ENCODE peak calls at places on chromosome 19, in six cellular contexts. Z is fibroblast of mammary gland, O is mucosa of descending colon, S is fibroblast of villous mesenchyme, T is lung, F is heart right ventricle. Y is an unnamed sample.

GRCh38 chr19:33251526-33252090 is 26.0 kb upstream of the SLC7A10 start:
- DNase-seq in F (no peak), Z (no peak), T (no peak), S (no peak), O (no peak), Y (no peak)

GRCh38 chr19:12034196-12034595 is 1.3 kb downstream of the ZNF433 start:
- DNase-seq in S (no peak), Z (no peak), O (no peak), T (no peak), F (no peak), Y (no peak)

GRCh38 chr19:1102407-1103106 is 1.2 kb upstream of the GPX4 start:
- DNase-seq in S (peak; percentile 99), Z (peak; percentile 100), T (peak; percentile 79), O (no peak), F (no peak), Y (peak; percentile 100)

GRCh38 chr19:1272423-1273262 is 2.7 kb upstream of the FAM174C start:
- DNase-seq in F (no peak), T (no peak), S (no peak), O (no peak), Z (no peak), Y (peak; percentile 12)

GRCh38 chr19:45804959-45805230 is 10.2 kb downstream of the RSPH6A start:
- DNase-seq in Z (no peak), F (no peak), O (no peak), T (no peak), S (no peak), Y (no peak)

GRCh38 chr19:56141416-56141992 is 417 bp downstream of the ZNF444 start:
- DNase-seq in F (no peak), O (peak; percentile 53), T (no peak), S (no peak), Z (no peak), Y (no peak)

GRCh38 chr19:34366670-34367423 is 1.9 kb downstream of the GPI start:
- DNase-seq in T (no peak), O (no peak), S (peak; percentile 88), F (no peak), Z (peak; percentile 52), Y (peak; percentile 92)

GRCh38 chr19:15589760-15590451 is 25.1 kb upstream of the CYP4F8 start:
- DNase-seq in Z (no peak), S (no peak), T (peak; percentile 16), F (no peak), O (no peak), Y (no peak)

GRCh38 chr19:35921012-35921411 is 12.9 kb upstream of the TYROBP start:
- DNase-seq in T (no peak), O (no peak), Z (no peak), S (no peak), F (no peak), Y (no peak)

GRCh38 chr19:16213076-16213475 is 15.4 kb downstream of the AP1M1 start:
- DNase-seq in Z (no peak), O (no peak), T (no peak), F (no peak), S (peak; percentile 61), Y (peak; percentile 18)

GRCh38 chr19:57664269-57665127 is 4.2 kb upstream of the ZSCAN4 start:
- DNase-seq in S (peak; percentile 63), T (peak; percentile 29), O (peak; percentile 42), F (peak; percentile 40), Z (peak; percentile 28), Y (peak; percentile 76)

GRCh38 chr19:3367572-3368440 is 1.4 kb downstream of the NFIC start:
- DNase-seq in F (no peak), O (no peak), T (no peak), S (no peak), Z (peak; percentile 34), Y (no peak)

GRCh38 chr19:34480491-34480890 is 1.1 kb upstream of the WTIP start:
- DNase-seq in T (no peak), Z (no peak), O (no peak), F (no peak), S (no peak), Y (no peak)

GRCh38 chr19:10334340-10335148 is 1.2 kb upstream of the RAVER1 start:
- DNase-seq in S (peak; percentile 98), O (peak; percentile 99), Z (peak; percentile 95), T (peak; percentile 96), F (peak; percentile 96), Y (peak; percentile 98)

GRCh38 chr19:38089440-38089839 is 134.6 kb downstream of the DPF1 start:
- DNase-seq in T (no peak), S (no peak), O (no peak), F (no peak), Z (no peak), Y (no peak)

GRCh38 chr19:45128109-45128508 is 32.7 kb downstream of the NKPD1 start:
- DNase-seq in T (no peak), O (no peak), Z (no peak), F (no peak), S (no peak), Y (no peak)

GRCh38 chr19:44753932-44754742 is 5.6 kb downstream of the BCL3 start:
- DNase-seq in O (peak; percentile 99), T (peak; percentile 96), F (peak; percentile 96), S (peak; percentile 93), Z (peak; percentile 87), Y (peak; percentile 96)

GRCh38 chr19:32318884-32319520 is 26.4 kb upstream of the ZNF507 start:
- DNase-seq in T (no peak), Z (no peak), F (no peak), O (peak; percentile 23), S (no peak), Y (no peak)

DNA sequence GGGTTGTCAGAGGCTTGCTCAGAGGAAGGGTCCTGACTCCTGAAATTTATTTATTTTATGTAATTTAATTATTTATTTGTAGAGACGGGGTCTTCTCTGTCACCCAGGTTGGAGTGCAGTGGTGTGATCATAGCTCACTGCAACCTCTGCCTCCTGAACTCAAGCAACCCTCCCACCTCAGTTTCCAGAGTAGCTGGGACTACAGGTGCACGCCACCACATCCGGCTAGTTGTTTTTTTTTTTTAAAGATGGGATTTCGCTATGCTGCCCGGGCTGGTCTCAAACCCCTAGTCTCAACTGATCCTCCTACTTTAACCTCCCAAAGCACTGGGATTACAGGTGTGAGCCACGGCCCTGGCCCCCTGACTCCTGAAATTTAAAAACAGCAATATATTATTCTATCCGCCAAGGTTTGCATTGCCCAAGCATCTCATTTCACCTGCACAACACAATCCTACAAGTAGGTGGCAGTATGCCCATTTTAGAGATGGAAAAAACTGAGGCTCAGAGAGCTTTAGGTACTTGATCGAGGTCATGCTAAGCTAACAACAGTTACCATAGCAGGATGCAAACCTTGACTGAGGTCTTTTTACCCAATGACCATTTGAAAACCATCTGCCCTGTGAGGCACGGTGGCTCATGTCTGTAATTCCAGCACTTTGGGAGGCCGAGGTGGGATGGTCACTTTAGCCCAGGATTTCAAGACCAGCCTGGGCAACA is 18.1 kb downstream of the ARHGEF18 start:
- DNase-seq in F (no peak), S (no peak), T (no peak), Z (peak; percentile 66), O (peak; percentile 31), Y (peak; percentile 51)
- TF ChIP-seq CTCF in F (peak; percentile 22), S (peak; percentile 46), T (no peak), Z (peak; percentile 45), O (peak; percentile 26), Y (peak; percentile 41)

GRCh38 chr19:47610902-47611301 is 2.0 kb downstream of the BICRA start:
- DNase-seq in F (no peak), T (no peak), Z (no peak), S (no peak), O (peak; percentile 61), Y (no peak)
- H3K4me3 ChIP-seq in F (no peak overlapping the region), T (no peak overlapping the region), Z (peak overlapping the region; percentile 72), S (peak overlapping the region; percentile 82), O (no peak overlapping the region), Y (peak overlapping the region; percentile 70)

GRCh38 chr19:5563008-5563431 is 4.7 kb downstream of the TINCR start:
- DNase-seq in O (no peak), S (no peak), F (no peak), Z (no peak), T (no peak), Y (no peak)
- TF ChIP-seq CTCF in O (no peak), S (no peak), F (no peak), Z (no peak), T (no peak), Y (no peak)

DNA sequence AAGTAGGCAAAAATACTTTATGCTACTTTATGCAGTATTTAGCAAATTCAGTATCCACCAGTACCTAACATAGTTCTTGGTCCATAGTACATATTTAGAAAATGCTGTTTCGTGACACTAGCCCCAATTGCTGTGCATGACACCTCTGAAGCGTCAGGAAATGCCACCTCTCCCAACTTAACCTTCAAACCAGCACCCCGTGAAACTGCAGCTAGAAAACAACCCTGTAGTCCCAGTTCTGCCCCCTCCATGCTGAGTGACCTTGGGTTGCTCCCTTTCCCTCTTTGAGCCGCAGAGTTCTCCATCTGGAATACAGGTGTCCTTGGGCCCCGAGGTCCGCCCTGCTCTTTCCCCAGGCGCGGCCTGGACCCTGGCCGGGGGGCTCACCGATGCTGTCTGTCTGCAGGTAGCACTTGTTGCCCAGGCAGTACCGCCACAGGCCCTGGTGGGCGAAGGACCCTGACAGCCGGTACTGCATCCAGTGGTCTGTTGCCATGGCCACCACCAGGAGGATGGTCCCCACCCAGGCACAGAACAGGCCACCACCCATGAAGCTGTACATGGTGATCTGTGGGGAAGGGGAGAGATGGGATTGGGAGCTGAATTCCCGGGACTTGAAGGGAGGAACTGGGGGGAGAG is 773 bp downstream of the LIM2 start:
- DNase-seq in T (no peak), Z (no peak), S (no peak), O (no peak), F (no peak), Y (no peak)
- H3K4me3 ChIP-seq in T (no peak overlapping the region), Z (no peak overlapping the region), S (no peak overlapping the region), O (no peak overlapping the region), F (no peak overlapping the region), Y (no peak overlapping the region)

DNA sequence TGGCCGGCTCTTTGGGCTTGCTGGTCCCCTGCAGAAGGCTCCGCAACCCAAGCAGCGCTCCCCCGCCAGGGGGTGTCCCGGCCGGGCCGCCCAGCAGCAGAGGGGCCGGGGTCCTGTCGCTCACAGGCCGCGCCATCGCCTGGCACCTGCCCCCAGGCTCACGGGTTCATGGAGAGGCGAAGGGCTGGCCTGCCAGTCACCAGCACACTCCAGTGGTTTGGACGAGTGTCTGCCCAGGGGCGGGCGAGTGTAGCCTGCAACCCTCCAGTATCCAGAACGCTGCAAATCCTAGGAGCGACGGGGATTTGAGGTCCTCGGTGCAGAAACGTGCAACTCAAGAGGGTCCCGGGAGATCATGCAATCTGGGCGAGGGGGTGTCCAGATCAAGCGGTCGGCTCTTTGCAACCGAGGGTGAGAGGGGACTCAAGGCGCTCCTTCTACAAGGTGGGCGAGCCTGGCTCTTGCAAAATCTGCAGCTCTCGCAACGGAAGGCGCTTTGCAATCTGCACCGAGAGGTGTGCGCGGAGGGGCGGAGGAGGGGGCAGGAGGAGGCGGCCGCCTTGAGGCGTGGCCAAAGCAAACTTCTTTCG is at the start of gene DBP:
- DNase-seq in T (no peak), O (no peak), F (peak; percentile 58), S (no peak), Z (no peak), Y (no peak)
- TF ChIP-seq CTCF in T (no peak), O (no peak), F (peak; percentile 32), S (peak; percentile 20), Z (no peak), Y (peak; percentile 6)

DNA sequence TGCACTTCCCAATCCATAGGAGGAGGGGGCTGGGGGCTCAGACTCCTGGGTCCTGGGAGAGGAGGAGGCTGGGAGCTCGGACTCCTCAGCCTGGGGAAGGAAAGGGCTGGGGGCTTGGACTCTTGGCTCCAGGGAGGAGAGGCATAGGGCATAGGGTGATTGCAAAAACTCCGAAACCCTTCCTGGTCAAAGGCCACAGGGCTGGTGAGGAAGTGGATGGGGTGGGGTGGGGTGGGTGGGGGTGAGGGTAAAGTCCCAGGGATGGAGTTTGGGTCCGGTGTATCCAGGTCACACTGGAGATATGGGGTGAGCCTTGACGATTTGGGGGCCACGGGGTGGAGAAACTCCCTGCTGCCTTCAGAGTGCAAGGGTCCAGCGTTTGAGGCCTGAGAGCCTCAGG is 2.8 kb downstream of the MYH14 start:
- DNase-seq in T (no peak), S (no peak), Z (no peak), O (no peak), F (no peak), Y (no peak)
- H3K4me3 ChIP-seq in T (peak overlapping the region; percentile 14), S (no peak overlapping the region), Z (no peak overlapping the region), O (no peak overlapping the region), F (no peak overlapping the region), Y (no peak overlapping the region)